ENCODE peak calls at places on chromosome 18, in five cellular contexts. One of them, this sample, is unnamed.

GRCh38 chr18:27666070-27666469 is 481.0 kb upstream of the CHST9 start:
- DNase-seq in HFFc6: no peak
- DNase-seq in colonic mucosa: no peak
- DNase-seq in choroid plexus epithelial cell: no peak
- DNase-seq in omental fat pad: no peak
- DNase-seq in this sample: no peak

GRCh38 chr18:12679183-12679786 is 21.4 kb upstream of the SPIRE1 start:
- DNase-seq in HFFc6: no peak
- DNase-seq in colonic mucosa: peak
- DNase-seq in choroid plexus epithelial cell: peak
- DNase-seq in omental fat pad: no peak
- DNase-seq in this sample: peak

GRCh38 chr18:46333371-46334199 is 229.4 kb downstream of the HAUS1 start:
- DNase-seq in HFFc6: no peak
- DNase-seq in colonic mucosa: no peak
- DNase-seq in choroid plexus epithelial cell: peak
- DNase-seq in omental fat pad: no peak
- DNase-seq in this sample: no peak

GRCh38 chr18:76466410-76466991 is 28.5 kb downstream of the ZNF516 start:
- DNase-seq in HFFc6: no peak
- DNase-seq in colonic mucosa: no peak
- DNase-seq in choroid plexus epithelial cell: no peak
- DNase-seq in omental fat pad: no peak
- DNase-seq in this sample: no peak

GRCh38 chr18:13581496-13581895 is 144.9 kb downstream of the FAM210A start:
- DNase-seq in HFFc6: no peak
- DNase-seq in colonic mucosa: no peak
- DNase-seq in choroid plexus epithelial cell: no peak
- DNase-seq in omental fat pad: no peak
- DNase-seq in this sample: no peak

GRCh38 chr18:55508637-55509036 is 79.4 kb downstream of the TCF4 start:
- DNase-seq in HFFc6: no peak
- DNase-seq in colonic mucosa: no peak
- DNase-seq in choroid plexus epithelial cell: no peak
- DNase-seq in omental fat pad: no peak
- DNase-seq in this sample: no peak

GRCh38 chr18:54743596-54743995 is 84.7 kb upstream of the RAB27B start:
- DNase-seq in HFFc6: no peak
- DNase-seq in colonic mucosa: no peak
- DNase-seq in choroid plexus epithelial cell: no peak
- DNase-seq in omental fat pad: no peak
- DNase-seq in this sample: no peak

GRCh38 chr18:63454497-63454896 is 22.3 kb upstream of the SERPINB5 start:
- DNase-seq in HFFc6: peak
- DNase-seq in colonic mucosa: peak
- DNase-seq in choroid plexus epithelial cell: no peak
- DNase-seq in omental fat pad: no peak
- DNase-seq in this sample: peak

GRCh38 chr18:28767781-28768211 is 590.9 kb upstream of the CDH2 start:
- DNase-seq in HFFc6: peak
- DNase-seq in colonic mucosa: no peak
- DNase-seq in choroid plexus epithelial cell: peak
- DNase-seq in omental fat pad: no peak
- DNase-seq in this sample: no peak

GRCh38 chr18:13464432-13465125 is 246.0 kb downstream of the LDLRAD4 start:
- DNase-seq in HFFc6: no peak
- DNase-seq in colonic mucosa: peak
- DNase-seq in choroid plexus epithelial cell: peak
- DNase-seq in omental fat pad: no peak
- DNase-seq in this sample: peak

GRCh38 chr18:25832008-25832604 is 258.3 kb downstream of the SS18 start:
- DNase-seq in HFFc6: peak
- DNase-seq in colonic mucosa: peak
- DNase-seq in choroid plexus epithelial cell: peak
- DNase-seq in omental fat pad: peak
- DNase-seq in this sample: peak

GRCh38 chr18:73824684-73825083 is 322.9 kb downstream of the FBXO15 start:
- DNase-seq in HFFc6: peak
- DNase-seq in colonic mucosa: no peak
- DNase-seq in choroid plexus epithelial cell: peak
- DNase-seq in omental fat pad: no peak
- DNase-seq in this sample: no peak

GRCh38 chr18:57150828-57151227 is 3.9 kb downstream of the BOD1L2 start:
- DNase-seq in HFFc6: no peak
- DNase-seq in colonic mucosa: no peak
- DNase-seq in choroid plexus epithelial cell: no peak
- DNase-seq in omental fat pad: no peak
- DNase-seq in this sample: no peak

GRCh38 chr18:2997846-2998599 is 14.9 kb downstream of the LPIN2 start:
- DNase-seq in HFFc6: no peak
- DNase-seq in colonic mucosa: no peak
- DNase-seq in choroid plexus epithelial cell: no peak
- DNase-seq in omental fat pad: no peak
- DNase-seq in this sample: no peak

GRCh38 chr18:36349552-36349951 is 52.0 kb downstream of the FHOD3 start:
- DNase-seq in HFFc6: no peak
- DNase-seq in colonic mucosa: peak
- DNase-seq in choroid plexus epithelial cell: no peak
- DNase-seq in omental fat pad: no peak
- DNase-seq in this sample: no peak

GRCh38 chr18:21991081-21991534 is 178.3 kb upstream of the GATA6 start:
- DNase-seq in HFFc6: no peak
- DNase-seq in colonic mucosa: no peak
- DNase-seq in choroid plexus epithelial cell: no peak
- DNase-seq in omental fat pad: no peak
- DNase-seq in this sample: no peak

GRCh38 chr18:48533340-48534093 is 5.3 kb upstream of the CTIF start:
- DNase-seq in HFFc6: no peak
- DNase-seq in colonic mucosa: no peak
- DNase-seq in choroid plexus epithelial cell: no peak
- DNase-seq in omental fat pad: no peak
- DNase-seq in this sample: no peak

GRCh38 chr18:48340502-48340901 is 68.7 kb downstream of the ZBTB7C start:
- DNase-seq in HFFc6: no peak
- DNase-seq in colonic mucosa: no peak
- DNase-seq in choroid plexus epithelial cell: no peak
- DNase-seq in omental fat pad: no peak
- DNase-seq in this sample: no peak

GRCh38 chr18:59835656-59836379 is 64.0 kb upstream of the PMAIP1 start:
- DNase-seq in HFFc6: no peak
- DNase-seq in colonic mucosa: no peak
- DNase-seq in choroid plexus epithelial cell: peak
- DNase-seq in omental fat pad: no peak
- DNase-seq in this sample: no peak

GRCh38 chr18:59837586-59837985 is 62.2 kb upstream of the PMAIP1 start:
- DNase-seq in HFFc6: peak
- DNase-seq in colonic mucosa: peak
- DNase-seq in choroid plexus epithelial cell: peak
- DNase-seq in omental fat pad: no peak
- DNase-seq in this sample: peak

GRCh38 chr18:59842947-59843346 is 56.8 kb upstream of the PMAIP1 start:
- DNase-seq in HFFc6: no peak
- DNase-seq in colonic mucosa: no peak
- DNase-seq in choroid plexus epithelial cell: no peak
- DNase-seq in omental fat pad: no peak
- DNase-seq in this sample: no peak

GRCh38 chr18:59839241-59839640 is 60.6 kb upstream of the PMAIP1 start:
- DNase-seq in HFFc6: no peak
- DNase-seq in colonic mucosa: no peak
- DNase-seq in choroid plexus epithelial cell: no peak
- DNase-seq in omental fat pad: no peak
- DNase-seq in this sample: no peak

DNA sequence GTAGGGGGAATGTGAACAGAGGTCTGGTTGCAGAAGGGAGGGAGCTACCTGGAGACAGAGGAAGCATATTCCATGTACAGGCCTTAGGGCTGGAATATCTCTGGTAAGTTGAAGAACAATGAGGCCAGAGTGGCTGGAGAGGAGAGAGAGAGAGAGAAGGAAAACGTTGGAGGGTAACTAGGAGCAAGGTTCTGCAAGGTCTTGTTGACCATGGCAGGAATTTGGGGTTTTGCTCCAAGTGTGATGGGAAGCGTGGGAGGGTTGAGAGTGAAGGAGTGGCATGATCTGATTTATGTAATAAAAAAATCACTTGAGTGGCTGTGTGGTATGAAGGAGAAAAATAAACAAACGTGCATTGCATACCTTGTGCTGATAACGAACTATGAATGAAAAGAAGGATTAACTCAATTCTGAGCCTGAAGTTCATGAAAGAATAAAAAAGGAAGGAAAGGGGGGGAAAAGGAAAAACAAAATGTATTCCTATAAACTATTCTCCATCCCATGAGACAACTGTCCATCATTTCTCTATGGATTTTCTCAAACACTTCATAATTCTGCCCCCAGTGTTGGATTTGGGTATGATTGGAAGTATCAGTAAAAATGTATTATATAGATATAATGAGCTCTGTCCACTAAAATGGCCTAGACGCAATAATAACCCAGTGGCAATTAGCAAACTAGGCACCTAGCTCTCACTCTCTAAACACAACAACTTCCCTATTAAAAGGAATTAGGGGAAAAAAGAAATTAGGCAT is 59.7 kb upstream of the PMAIP1 start:
- DNase-seq in HFFc6: no peak
- DNase-seq in colonic mucosa: no peak
- DNase-seq in choroid plexus epithelial cell: peak
- DNase-seq in omental fat pad: no peak
- DNase-seq in this sample: no peak
- TF ChIP-seq CTCF in HFFc6: peak
- TF ChIP-seq CTCF in colonic mucosa: no peak
- TF ChIP-seq CTCF in choroid plexus epithelial cell: peak
- TF ChIP-seq CTCF in omental fat pad: no peak
- TF ChIP-seq CTCF in this sample: no peak

GRCh38 chr18:50647792-50648191 is 87.9 kb downstream of the MAPK4 start:
- DNase-seq in HFFc6: no peak
- DNase-seq in colonic mucosa: no peak
- DNase-seq in choroid plexus epithelial cell: no peak
- DNase-seq in omental fat pad: no peak
- DNase-seq in this sample: no peak

GRCh38 chr18:50647237-50647636 is 87.3 kb downstream of the MAPK4 start:
- DNase-seq in HFFc6: no peak
- DNase-seq in colonic mucosa: no peak
- DNase-seq in choroid plexus epithelial cell: no peak
- DNase-seq in omental fat pad: no peak
- DNase-seq in this sample: no peak

GRCh38 chr18:50642439-50642838 is 82.6 kb downstream of the MAPK4 start:
- DNase-seq in HFFc6: no peak
- DNase-seq in colonic mucosa: no peak
- DNase-seq in choroid plexus epithelial cell: peak
- DNase-seq in omental fat pad: no peak
- DNase-seq in this sample: no peak

GRCh38 chr18:50644146-50644545 is 84.3 kb downstream of the MAPK4 start:
- DNase-seq in HFFc6: no peak
- DNase-seq in colonic mucosa: no peak
- DNase-seq in choroid plexus epithelial cell: no peak
- DNase-seq in omental fat pad: no peak
- DNase-seq in this sample: no peak

GRCh38 chr18:50644807-50645206 is 84.9 kb downstream of the MAPK4 start:
- DNase-seq in HFFc6: no peak
- DNase-seq in colonic mucosa: no peak
- DNase-seq in choroid plexus epithelial cell: peak
- DNase-seq in omental fat pad: no peak
- DNase-seq in this sample: no peak
- TF ChIP-seq CTCF in HFFc6: no peak
- TF ChIP-seq CTCF in colonic mucosa: no peak
- TF ChIP-seq CTCF in choroid plexus epithelial cell: peak
- TF ChIP-seq CTCF in omental fat pad: no peak
- TF ChIP-seq CTCF in this sample: no peak

DNA sequence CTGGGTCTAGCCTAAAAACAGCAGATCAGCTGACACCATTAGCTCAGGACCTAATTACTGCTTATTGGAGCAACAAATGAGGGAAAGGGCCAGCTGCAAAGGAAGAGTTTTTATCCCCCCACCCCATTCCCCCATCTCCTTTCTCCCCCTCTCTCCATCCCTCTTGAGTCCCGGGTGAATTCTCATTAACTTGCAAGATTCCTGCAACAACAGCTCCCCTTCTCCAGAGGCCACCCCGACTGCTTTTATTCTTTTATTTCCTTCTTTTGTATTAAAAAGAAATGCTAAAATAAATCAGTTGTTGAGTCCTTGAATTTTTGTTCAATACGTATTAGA is 473 bp upstream of the NOL4 start:
- DNase-seq in HFFc6: no peak
- DNase-seq in colonic mucosa: no peak
- DNase-seq in choroid plexus epithelial cell: no peak
- DNase-seq in omental fat pad: no peak
- DNase-seq in this sample: no peak
- TF ChIP-seq CTCF in HFFc6: no peak
- TF ChIP-seq CTCF in colonic mucosa: no peak
- TF ChIP-seq CTCF in choroid plexus epithelial cell: no peak
- TF ChIP-seq CTCF in omental fat pad: no peak
- TF ChIP-seq CTCF in this sample: no peak

DNA sequence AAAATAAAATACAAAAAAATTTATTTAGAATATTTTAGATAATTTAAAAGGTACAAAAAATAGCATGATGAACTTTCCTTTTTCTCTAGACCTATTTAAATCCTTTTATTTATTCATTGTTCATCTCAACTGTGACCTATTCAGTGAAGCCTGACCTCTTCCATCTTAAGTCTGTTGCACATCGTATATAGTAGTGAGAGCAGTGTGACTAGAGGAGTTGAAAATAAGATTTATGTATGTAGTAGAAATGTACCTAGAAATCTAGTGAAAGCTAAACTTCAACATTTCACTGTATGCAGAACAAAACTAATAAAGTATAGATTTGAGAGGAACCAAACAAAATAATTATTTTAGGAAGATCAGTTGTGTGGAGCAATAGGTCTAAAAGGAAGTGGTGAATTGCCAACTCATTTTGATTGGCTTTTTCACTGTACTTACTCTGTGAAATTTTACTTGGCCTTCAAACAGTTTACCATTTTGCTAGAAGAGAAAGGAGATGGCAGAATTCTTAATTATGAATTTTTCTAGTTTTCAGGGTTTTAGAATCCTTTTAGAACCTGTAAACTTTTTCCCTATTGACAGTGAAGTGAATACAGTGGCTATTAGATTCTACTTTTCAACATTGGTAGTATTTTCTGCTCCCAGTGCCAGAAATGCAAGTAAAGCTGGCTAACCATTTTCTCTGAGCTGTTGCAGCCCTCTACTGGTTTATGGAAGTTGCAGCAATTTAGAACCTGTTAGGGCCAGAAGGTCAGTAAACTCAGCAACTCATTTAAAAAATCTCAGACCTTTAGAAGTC is 11.1 kb downstream of the ANKRD12 start:
- DNase-seq in HFFc6: peak
- DNase-seq in colonic mucosa: peak
- DNase-seq in choroid plexus epithelial cell: peak
- DNase-seq in omental fat pad: no peak
- DNase-seq in this sample: peak
- TF ChIP-seq CTCF in HFFc6: peak
- TF ChIP-seq CTCF in colonic mucosa: peak
- TF ChIP-seq CTCF in choroid plexus epithelial cell: peak
- TF ChIP-seq CTCF in omental fat pad: peak
- TF ChIP-seq CTCF in this sample: peak

This sample was measured in transverse colon.